ENCODE peak calls at places on chromosomes 6 and 20, in eight cellular contexts. W is heart right ventricle, O is mucosa of descending colon, Q is endodermal cell, H is hepatocyte, L is brain microvascular endothelial cell, K is GM23248, V is upper lobe of right lung. P is an unnamed sample.

GRCh38 chr6:159229526-159229925 is 60.3 kb downstream of the FNDC1 start:
- DNase-seq in H (no peak), K (no peak), O (no peak), V (no peak), L (no peak), Q (no peak), W (no peak), P (no peak)

GRCh38 chr6:144651219-144651618 is 366.1 kb downstream of the UTRN start:
- DNase-seq in Q (no peak), W (no peak), L (no peak), K (no peak), O (no peak), H (no peak), V (no peak), P (no peak)

GRCh38 chr6:1312444-1313363 is 806 bp downstream of the FOXQ1 start:
- DNase-seq in Q (peak; percentile 84), L (no peak), O (no peak), H (peak; percentile 50), W (no peak), K (peak; percentile 42), V (peak; percentile 76), P (no peak)

GRCh38 chr6:168968228-168968627 is 285.4 kb downstream of the THBS2 start:
- DNase-seq in H (peak; percentile 29), O (no peak), W (peak; percentile 46), K (peak; percentile 98), L (peak; percentile 60), Q (no peak), V (no peak), P (peak; percentile 10)

GRCh38 chr20:49400410-49400809 is 82.1 kb downstream of the KCNB1 start:
- DNase-seq in O (no peak), H (no peak), K (peak; percentile 69), V (no peak), L (no peak), Q (no peak), W (no peak), P (no peak)

GRCh38 chr20:427401-427800 is 19.3 kb downstream of the RBCK1 start:
- DNase-seq in K (no peak), W (no peak), O (no peak), H (no peak), Q (no peak), L (no peak), V (no peak), P (no peak)

GRCh38 chr20:51803157-51803854 is 985 bp upstream of the SALL4 start:
- DNase-seq in V (no peak), O (no peak), H (no peak), K (peak; percentile 23), Q (no peak), W (no peak), L (peak; percentile 42), P (no peak)

GRCh38 chr6:134419717-134420116 is 101.8 kb upstream of the SGK1 start:
- DNase-seq in O (no peak), Q (no peak), K (peak; percentile 18), W (no peak), V (no peak), H (no peak), L (no peak), P (no peak)

DNA sequence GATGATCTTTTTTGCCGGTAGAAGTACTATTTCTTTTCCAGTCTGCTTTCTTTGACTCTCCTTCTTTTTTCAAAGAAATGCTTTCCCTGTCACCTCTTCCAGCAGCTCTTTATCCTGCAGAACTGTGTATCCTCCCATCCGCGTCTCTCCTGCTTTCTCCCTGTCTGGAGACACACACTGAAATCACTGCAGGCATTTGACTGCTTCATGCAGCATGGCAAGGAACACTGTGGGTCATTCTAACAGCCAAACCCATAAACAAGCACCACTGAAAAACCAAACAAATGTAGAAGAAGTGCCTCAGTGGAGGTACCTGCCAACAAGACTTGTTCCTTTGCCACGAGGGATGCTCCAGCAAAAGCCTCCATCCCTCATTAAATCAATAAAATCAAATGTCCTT is 403.7 kb upstream of the CITED2 start:
- DNase-seq in O (no peak), K (no peak), H (no peak), W (no peak), V (no peak), Q (no peak), L (no peak), P (peak; percentile 32)
- H3K4me3 ChIP-seq in O (no peak overlapping the region), K (no peak overlapping the region), H (no peak overlapping the region), W (no peak overlapping the region), V (no peak overlapping the region), Q (no peak overlapping the region), L (no peak overlapping the region), P (no peak overlapping the region)

DNA sequence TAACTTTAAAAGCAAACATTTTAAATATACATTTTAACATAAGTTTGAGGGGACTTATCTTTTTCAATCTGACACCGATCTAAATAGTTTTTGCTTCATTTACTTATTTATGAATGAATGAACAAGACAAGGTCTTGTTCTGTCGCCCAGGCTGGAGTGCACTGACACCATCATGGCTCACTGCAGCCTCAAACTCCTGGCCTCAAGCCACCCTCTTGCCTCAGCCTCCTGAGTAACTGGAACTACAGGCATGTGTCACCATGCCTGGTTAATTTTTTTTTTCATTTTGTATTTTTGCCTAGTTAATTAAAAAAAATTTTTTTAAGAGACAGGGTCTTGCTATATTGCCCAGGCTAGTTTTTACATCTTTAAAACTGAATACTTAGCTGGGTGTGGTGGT is 25.4 kb downstream of the FBXO9 start:
- DNase-seq in O (no peak), L (no peak), Q (no peak), H (no peak), K (peak; percentile 81), W (no peak), V (no peak), P (no peak)
- H3K36me3 ChIP-seq in O (no peaks in the 10 kb centered on the region), L (peaks cover 57% of the 10 kb centered on the region), Q (peaks cover 70% of the 10 kb centered on the region), H (no peaks in the 10 kb centered on the region), K (peaks cover 56% of the 10 kb centered on the region), W (peaks cover 100% of the 10 kb centered on the region), V (peaks cover 97% of the 10 kb centered on the region), P (peaks cover 79% of the 10 kb centered on the region)

GRCh38 chr6:87483929-87484328 is 11.2 kb downstream of the SLC35A1 start:
- DNase-seq in W (no peak), O (no peak), H (peak; percentile 83), L (peak; percentile 40), Q (peak; percentile 94), K (peak; percentile 15), V (no peak), P (no peak)
- H3K4me3 ChIP-seq in W (no peak overlapping the region), O (no peak overlapping the region), H (no peak overlapping the region), L (no peak overlapping the region), Q (no peak overlapping the region), K (no peak overlapping the region), V (no peak overlapping the region), P (no peak overlapping the region)

DNA sequence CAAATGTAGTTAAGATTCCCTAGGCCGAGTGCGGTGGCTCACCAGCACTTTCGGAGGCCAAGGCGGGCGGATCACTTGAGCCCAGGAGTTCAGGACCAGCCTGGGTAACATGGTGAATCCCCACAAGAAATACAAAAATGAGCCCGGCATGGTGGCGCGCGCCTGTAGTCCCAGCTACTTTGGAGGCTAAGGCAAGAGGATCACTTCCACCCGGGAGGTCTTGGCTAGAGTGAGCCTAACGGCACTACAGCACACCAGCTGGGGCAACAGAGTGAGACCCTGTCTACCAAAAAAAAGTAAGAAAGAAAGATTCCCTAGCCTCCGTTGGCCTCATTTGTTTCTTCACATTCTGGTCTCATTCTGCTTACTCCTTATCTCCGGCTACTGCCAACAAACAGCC is 1.2 kb downstream of the ESF1 start:
- DNase-seq in K (no peak), V (no peak), L (no peak), O (no peak), W (no peak), H (no peak), Q (no peak), P (no peak)
- H3K36me3 ChIP-seq in K (peaks cover 19% of the 10 kb centered on the region), V (peaks cover 41% of the 10 kb centered on the region), L (peaks cover 15% of the 10 kb centered on the region), O (no peaks in the 10 kb centered on the region), W (peaks cover 52% of the 10 kb centered on the region), H (no peaks in the 10 kb centered on the region), Q (peaks cover 48% of the 10 kb centered on the region), P (peaks cover 38% of the 10 kb centered on the region)

DNA sequence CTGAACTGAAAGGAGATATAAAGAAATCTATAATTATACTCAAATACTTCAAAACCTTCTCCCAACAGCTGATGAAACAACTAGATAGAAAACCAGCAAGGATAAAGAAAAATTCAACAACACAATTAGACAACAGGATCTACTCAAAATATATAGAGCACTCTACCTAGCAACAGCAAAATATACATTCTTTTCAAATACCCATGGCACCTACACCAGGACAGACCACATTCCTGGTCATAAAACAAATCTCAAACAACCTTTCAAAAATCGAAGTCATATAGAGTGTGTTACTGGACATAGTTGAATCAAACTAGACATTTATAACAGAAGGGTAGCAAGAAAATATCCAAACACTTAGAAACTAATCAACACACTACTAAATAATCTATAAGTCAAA is 43.2 kb downstream of the RNF24 start:
- DNase-seq in W (no peak), H (no peak), Q (no peak), K (no peak), L (no peak), O (no peak), V (no peak), P (no peak)
- H3K4me3 ChIP-seq in W (no peak overlapping the region), H (no peak overlapping the region), Q (no peak overlapping the region), K (no peak overlapping the region), L (no peak overlapping the region), O (no peak overlapping the region), V (no peak overlapping the region), P (no peak overlapping the region)

GRCh38 chr20:36919715-36920333 is 31.7 kb downstream of the SAMHD1 start:
- DNase-seq in W (peak; percentile 35), Q (no peak), O (no peak), H (peak; percentile 72), K (peak; percentile 72), L (peak; percentile 64), V (no peak), P (peak; percentile 46)
- H3K36me3 ChIP-seq in W (peaks cover 98% of the 10 kb centered on the region), Q (no peaks in the 10 kb centered on the region), O (no peaks in the 10 kb centered on the region), H (no peaks in the 10 kb centered on the region), K (no peaks in the 10 kb centered on the region), L (no peaks in the 10 kb centered on the region), V (peaks cover 94% of the 10 kb centered on the region), P (no peaks in the 10 kb centered on the region)

GRCh38 chr20:46031701-46032254 is 2.8 kb downstream of the SLC12A5 start:
- DNase-seq in V (no peak), K (peak; percentile 17), O (no peak), H (no peak), Q (peak; percentile 82), W (no peak), L (no peak), P (no peak)
- H3K4me3 ChIP-seq in V (no peak overlapping the region), K (peak overlapping the region; percentile 35), O (no peak overlapping the region), H (no peak overlapping the region), Q (peak overlapping the region; percentile 79), W (peak overlapping the region; percentile 20), L (no peak overlapping the region), P (no peak overlapping the region)

GRCh38 chr6:90533615-90534336 is 53.1 kb downstream of the MAP3K7 start:
- DNase-seq in K (no peak), L (no peak), O (no peak), V (no peak), Q (no peak), H (no peak), W (no peak), P (no peak)
- H3K36me3 ChIP-seq in K (peaks cover 34% of the 10 kb centered on the region), L (peaks cover 5% of the 10 kb centered on the region), O (no peaks in the 10 kb centered on the region), V (peaks cover 26% of the 10 kb centered on the region), Q (peaks cover 47% of the 10 kb centered on the region), H (no peaks in the 10 kb centered on the region), W (peaks cover 79% of the 10 kb centered on the region), P (no peaks in the 10 kb centered on the region)

P was measured in HAP-1.